ENCODE peak calls at places on chromosomes 5 and 9, in six cellular contexts. O, E, P, N, V and C are unnamed samples.

GRCh38 chr5:101418735-101419134 is 515.7 kb upstream of the ST8SIA4 start:
- DNase-seq in O (no peak), E (no peak), P (no peak), N (no peak), V (peak), C (peak)

GRCh38 chr5:100423330-100423729 is 111.8 kb upstream of the FAM174A start:
- DNase-seq in O (no peak), E (no peak), P (no peak), N (no peak), V (no peak), C (no peak)

GRCh38 chr5:80701597-80701996 is 46.8 kb upstream of the DHFR start:
- DNase-seq in O (no peak), E (no peak), P (no peak), N (no peak), V (no peak), C (no peak)

GRCh38 chr5:83472508-83473343 is 1.2 kb downstream of the VCAN start:
- DNase-seq in O (peak), E (no peak), P (peak), N (peak), V (peak), C (peak)

GRCh38 chr5:72559866-72560766 is 52.9 kb upstream of the ZNF366 start:
- DNase-seq in O (no peak), E (no peak), P (no peak), N (no peak), V (no peak), C (no peak)

GRCh38 chr9:115972802-115973201 is 180.8 kb upstream of the PAPPA start:
- DNase-seq in O (no peak), E (no peak), P (no peak), N (no peak), V (no peak), C (no peak)

GRCh38 chr5:152642880-152643279 is 237.8 kb upstream of the NMUR2 start:
- DNase-seq in O (no peak), E (no peak), P (no peak), N (no peak), V (no peak), C (no peak)

GRCh38 chr5:82549263-82549662 is 271.1 kb upstream of the RPS23 start:
- DNase-seq in O (no peak), E (no peak), P (no peak), N (no peak), V (peak), C (no peak)

GRCh38 chr5:172453206-172453985 is 929 bp downstream of the SH3PXD2B start:
- DNase-seq in O (no peak), E (no peak), P (peak), N (no peak), V (peak), C (peak)

GRCh38 chr9:113868501-113868900 is 7.6 kb upstream of the ZNF618 start:
- DNase-seq in O (no peak), E (no peak), P (no peak), N (no peak), V (no peak), C (no peak)

GRCh38 chr5:72884911-72885310 is 68.5 kb downstream of the TNPO1 start:
- DNase-seq in O (no peak), E (no peak), P (no peak), N (no peak), V (no peak), C (no peak)

GRCh38 chr9:1222511-1222910 is 172.4 kb downstream of the DMRT2 start:
- DNase-seq in O (no peak), E (no peak), P (no peak), N (no peak), V (peak), C (peak)

GRCh38 chr5:68652507-68652906 is 437.0 kb downstream of the PIK3R1 start:
- DNase-seq in O (no peak), E (peak), P (no peak), N (no peak), V (peak), C (peak)

GRCh38 chr9:108761530-108762347 is 94.0 kb downstream of the ACTL7B start:
- DNase-seq in O (peak), E (no peak), P (no peak), N (no peak), V (peak), C (peak)

GRCh38 chr9:27749838-27750237 is 176.6 kb upstream of the C9orf72 start:
- DNase-seq in O (no peak), E (no peak), P (no peak), N (no peak), V (no peak), C (no peak)

GRCh38 chr9:128163027-128163515 is 3.0 kb downstream of the BBLN start:
- DNase-seq in O (no peak), E (no peak), P (no peak), N (no peak), V (no peak), C (no peak)

GRCh38 chr9:17635115-17635890 is 56.4 kb downstream of the SH3GL2 start:
- DNase-seq in O (no peak), E (no peak), P (no peak), N (no peak), V (no peak), C (no peak)

GRCh38 chr5:167295686-167296015 is 995.8 kb upstream of the WWC1 start:
- DNase-seq in O (no peak), E (no peak), P (no peak), N (no peak), V (peak), C (no peak)

GRCh38 chr5:73422164-73422563 is 26.4 kb downstream of the FOXD1 start:
- DNase-seq in O (no peak), E (no peak), P (no peak), N (no peak), V (no peak), C (no peak)

GRCh38 chr9:19768798-19769197 is 20.0 kb downstream of the SLC24A2 start:
- DNase-seq in O (no peak), E (no peak), P (no peak), N (no peak), V (no peak), C (no peak)

GRCh38 chr9:85020791-85021190 is 351.3 kb downstream of the NTRK2 start:
- DNase-seq in O (no peak), E (no peak), P (no peak), N (no peak), V (no peak), C (no peak)

GRCh38 chr5:156800982-156801381 is 49.1 kb upstream of the PPP1R2B start:
- DNase-seq in O (no peak), E (no peak), P (no peak), N (no peak), V (no peak), C (no peak)

GRCh38 chr5:176133289-176133870 is 104.8 kb upstream of the SIMC1 start:
- DNase-seq in O (no peak), E (no peak), P (no peak), N (no peak), V (no peak), C (no peak)

GRCh38 chr9:115349542-115349941 is 231.6 kb upstream of the TNC start:
- DNase-seq in O (no peak), E (no peak), P (no peak), N (no peak), V (peak), C (peak)

GRCh38 chr9:76159288-76159926 is 234.8 kb downstream of the RFK start:
- DNase-seq in O (no peak), E (no peak), P (no peak), N (no peak), V (no peak), C (no peak)

GRCh38 chr5:99543841-99544240 is 615.0 kb upstream of the CHD1 start:
- DNase-seq in O (no peak), E (no peak), P (no peak), N (no peak), V (peak), C (peak)

GRCh38 chr5:128193676-128194390 is 110.3 kb downstream of the SLC12A2 start:
- DNase-seq in O (no peak), E (no peak), P (no peak), N (no peak), V (peak), C (no peak)

GRCh38 chr9:72271617-72272478 is 93.2 kb downstream of the ZFAND5 start:
- DNase-seq in O (no peak), E (no peak), P (no peak), N (no peak), V (peak), C (peak)

GRCh38 chr9:34171753-34172535 is 6.9 kb upstream of the UBAP1 start:
- DNase-seq in O (no peak), E (no peak), P (no peak), N (no peak), V (no peak), C (no peak)

DNA sequence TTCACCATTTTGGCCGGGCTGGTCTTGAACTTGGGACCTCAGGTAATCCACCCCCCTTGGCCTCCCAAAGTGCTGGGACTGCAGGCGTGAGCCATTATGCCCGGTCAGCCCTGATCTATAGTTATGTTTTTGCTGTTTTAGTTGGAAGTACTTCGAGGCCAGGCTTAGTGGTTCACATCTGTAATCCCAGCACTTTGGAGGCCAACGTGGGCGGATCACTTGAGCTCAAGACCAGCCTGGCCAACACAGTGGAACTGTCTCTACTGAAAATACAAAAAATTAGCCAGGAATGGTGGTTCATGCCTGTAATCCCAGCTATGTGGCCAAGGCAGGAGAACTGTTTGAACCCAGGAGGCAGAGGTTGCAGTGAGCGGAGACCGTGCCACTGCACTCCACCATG is 2.0 kb downstream of the HSPA9 start:
- DNase-seq in O (no peak), E (no peak), P (no peak), N (no peak), V (no peak), C (no peak)
- H3K4me3 ChIP-seq in O (peak), E (no peak), P (no peak), N (no peak), V (peak), C (no peak)

GRCh38 chr5:16932401-16932800 is 3.7 kb downstream of the MYO10 start:
- DNase-seq in O (no peak), E (no peak), P (no peak), N (no peak), V (no peak), C (no peak)

GRCh38 chr5:16933337-16933736 is 2.8 kb downstream of the MYO10 start:
- DNase-seq in O (no peak), E (no peak), P (no peak), N (no peak), V (no peak), C (peak)

GRCh38 chr5:16935271-16936149 is 578 bp downstream of the MYO10 start:
- DNase-seq in O (peak), E (no peak), P (peak), N (no peak), V (peak), C (peak)

GRCh38 chr5:16934669-16935068 is 1.4 kb downstream of the MYO10 start:
- DNase-seq in O (no peak), E (no peak), P (no peak), N (no peak), V (peak), C (peak)

DNA sequence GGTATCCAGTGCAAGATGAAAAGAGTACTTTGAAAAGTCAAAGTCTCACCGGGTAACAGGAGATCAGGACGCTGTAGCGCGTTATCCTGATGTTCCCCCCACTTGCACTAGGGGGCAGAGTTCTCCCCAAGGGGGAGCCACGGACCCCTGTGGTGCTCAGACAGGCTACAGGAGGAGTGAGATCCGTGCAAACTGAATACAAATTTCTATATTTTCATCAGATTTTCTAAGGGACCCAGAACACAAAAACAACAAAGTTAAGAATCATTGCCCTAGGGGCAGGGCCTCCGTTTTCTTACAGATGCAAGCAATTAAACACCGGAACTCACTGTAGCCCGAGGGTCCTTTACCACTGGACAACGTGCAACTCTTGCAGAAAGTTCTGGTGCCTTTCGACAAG is 2.0 kb downstream of the MYO10 start:
- DNase-seq in O (peak), E (no peak), P (no peak), N (no peak), V (peak), C (peak)
- H3K4me3 ChIP-seq in O (peak), E (peak), P (peak), N (peak), V (peak), C (peak)

GRCh38 chr9:92534199-92535159 is 1.3 kb downstream of the ECM2 start:
- DNase-seq in O (no peak), E (no peak), P (no peak), N (no peak), V (peak), C (peak)

GRCh38 chr9:92538541-92538940 is 2.8 kb upstream of the ECM2 start:
- DNase-seq in O (no peak), E (peak), P (no peak), N (no peak), V (no peak), C (peak)

GRCh38 chr9:92530893-92531292 is 4.9 kb downstream of the ECM2 start:
- DNase-seq in O (no peak), E (no peak), P (no peak), N (no peak), V (no peak), C (no peak)

DNA sequence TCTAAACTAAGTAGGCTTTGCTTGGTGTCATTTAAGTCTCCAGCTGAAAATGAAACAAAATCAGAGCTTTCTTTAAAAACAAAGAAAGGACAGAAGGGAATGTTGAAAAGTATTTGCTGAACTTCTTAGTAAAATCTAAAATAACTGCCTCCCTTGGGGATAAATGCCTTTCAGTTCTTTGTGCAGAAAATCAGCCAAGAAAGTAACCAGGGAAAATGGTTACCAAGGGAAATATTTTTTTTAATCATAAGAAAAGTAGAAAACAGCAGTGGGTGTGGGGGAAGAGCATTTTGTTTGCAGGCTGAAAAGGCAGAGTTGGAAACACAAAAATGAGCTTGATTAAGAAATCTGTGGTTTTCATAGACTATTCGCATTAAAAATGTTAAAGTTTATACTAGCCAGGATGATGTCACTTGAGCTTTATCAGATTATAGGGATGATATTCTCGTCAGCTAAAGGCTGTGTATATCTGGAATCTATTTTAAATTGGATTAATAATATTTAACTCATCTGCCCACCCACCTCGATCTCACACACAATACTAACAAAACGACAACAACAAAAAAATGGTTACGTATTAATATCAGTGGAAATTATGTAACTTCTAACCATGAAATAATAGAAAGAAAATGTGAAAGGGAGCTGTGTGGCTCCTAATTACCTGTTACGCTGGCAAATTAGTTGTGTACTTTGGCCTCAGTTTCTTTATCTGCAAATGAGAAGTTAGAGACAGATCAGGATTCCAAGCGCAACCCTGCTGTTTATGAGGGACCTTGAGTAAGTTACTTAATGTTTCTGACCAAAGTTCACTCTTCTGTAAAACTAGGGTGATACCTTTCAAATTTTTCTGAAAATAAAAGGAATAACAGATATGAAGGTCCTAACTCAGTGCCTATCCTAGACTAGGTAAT is at the start of gene ECM2:
- DNase-seq in O (no peak), E (peak), P (no peak), N (no peak), V (peak), C (peak)
- H3K4me3 ChIP-seq in O (peak), E (no peak), P (peak), N (peak), V (peak), C (peak)

DNA sequence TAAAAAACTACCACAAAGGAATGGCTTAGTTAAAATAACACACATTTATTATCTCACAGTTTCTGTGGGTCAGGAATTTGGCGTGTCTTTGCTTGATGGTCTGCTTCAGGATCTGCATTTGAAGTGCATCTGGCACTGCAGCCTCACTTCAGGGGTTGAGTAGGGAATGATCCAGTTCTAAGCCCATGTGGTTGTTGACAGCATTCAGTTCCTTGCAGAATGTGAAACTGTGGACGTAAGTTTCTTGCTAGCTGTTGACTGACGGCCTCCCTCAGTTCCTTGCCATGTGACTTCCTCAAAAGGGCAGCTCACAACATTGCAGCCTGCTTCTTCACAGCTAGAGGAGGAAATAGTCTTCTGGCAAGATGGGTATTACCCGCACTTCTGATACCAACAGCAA is 2.1 kb upstream of the OGN start:
- DNase-seq in O (no peak), E (no peak), P (peak), N (peak), V (peak), C (no peak)
- H3K4me3 ChIP-seq in O (no peak), E (no peak), P (peak), N (peak), V (no peak), C (no peak)

DNA sequence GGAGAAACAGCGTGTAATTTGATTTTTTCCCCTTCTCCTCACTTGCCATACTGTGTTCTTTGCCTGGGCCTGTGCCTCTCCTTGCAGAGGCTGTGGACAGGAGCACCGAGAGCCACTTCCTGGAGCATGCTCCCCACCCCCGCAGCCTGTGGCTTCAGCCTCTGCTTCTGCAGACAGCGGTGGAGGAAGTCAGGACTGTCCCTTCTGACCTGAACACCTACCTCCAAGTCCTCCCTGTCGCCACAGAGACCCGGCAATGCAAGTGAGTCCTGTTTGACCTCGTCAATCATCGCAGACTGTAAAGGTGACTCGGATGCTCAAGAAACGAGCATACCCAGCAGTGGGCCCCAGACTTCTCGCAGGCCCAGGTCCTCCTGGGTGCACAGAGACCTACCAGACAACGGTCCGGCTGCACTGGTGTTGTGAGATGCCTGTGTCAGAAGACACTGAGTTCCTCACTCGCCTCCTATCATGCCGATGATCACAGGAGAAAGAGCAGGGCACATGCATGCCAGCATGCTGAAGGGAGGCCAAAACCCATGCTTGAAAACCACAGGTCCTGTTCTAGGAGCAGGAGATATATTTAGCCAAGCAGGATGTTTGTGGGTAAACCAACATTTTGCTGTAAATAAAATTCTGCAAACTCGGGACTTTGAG is 198.8 kb downstream of the AUH start:
- DNase-seq in O (no peak), E (no peak), P (peak), N (peak), V (peak), C (no peak)
- H3K4me3 ChIP-seq in O (no peak), E (no peak), P (no peak), N (no peak), V (no peak), C (no peak)

GRCh38 chr9:32378496-32378895 is 5.9 kb upstream of the ACO1 start:
- DNase-seq in O (no peak), E (no peak), P (no peak), N (no peak), V (peak), C (peak)
- H3K4me3 ChIP-seq in O (no peak), E (no peak), P (no peak), N (no peak), V (peak), C (peak)

GRCh38 chr5:140347382-140347781 is 979 bp upstream of the HBEGF start:
- DNase-seq in O (no peak), E (no peak), P (no peak), N (no peak), V (no peak), C (no peak)

GRCh38 chr5:140348104-140348503 is 1.7 kb upstream of the HBEGF start:
- DNase-seq in O (no peak), E (no peak), P (no peak), N (no peak), V (no peak), C (no peak)

GRCh38 chr5:140344683-140345423 is 1.6 kb downstream of the HBEGF start:
- DNase-seq in O (peak), E (no peak), P (no peak), N (no peak), V (no peak), C (peak)

GRCh38 chr5:140346348-140347221 is at the start of gene HBEGF:
- DNase-seq in O (peak), E (no peak), P (peak), N (peak), V (peak), C (peak)

DNA sequence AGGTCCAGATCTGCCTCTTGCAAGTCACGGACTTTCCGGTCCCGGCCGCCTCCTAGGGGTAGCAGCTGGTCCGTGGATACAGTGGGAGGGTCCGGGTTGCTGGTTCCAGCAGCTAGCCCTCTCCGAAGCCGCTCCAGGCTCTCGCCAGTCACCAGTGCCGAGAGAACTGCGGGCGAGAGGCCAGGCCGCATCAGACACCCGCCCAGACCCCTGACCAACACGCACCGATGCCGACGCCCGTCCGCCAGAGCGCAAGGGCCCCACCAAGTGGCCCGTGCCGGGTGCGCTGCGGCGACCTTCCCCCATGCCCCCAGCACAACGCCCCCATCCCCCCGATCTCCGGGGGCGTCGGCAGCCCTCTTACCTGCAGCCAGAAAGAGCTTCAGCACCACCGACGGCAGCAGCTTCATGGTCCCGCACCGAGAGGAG is 470 bp downstream of the HBEGF start:
- DNase-seq in O (peak), E (no peak), P (no peak), N (no peak), V (peak), C (peak)
- H3K4me3 ChIP-seq in O (peak), E (peak), P (peak), N (peak), V (peak), C (peak)